ENCODE peak calls at places on chromosomes 6 and 20, in ten cellular contexts. J is fibroblast of lung; F is tibial nerve; Y is H9; K is endothelial cell of umbilical vein; L is pancreas; U is naive thymus-derived CD4-positive, alpha-beta T cell; Z is esophagus squamous epithelium; A is GM23248; W is heart right ventricle. O is an unnamed sample.

GRCh38 chr6:63140682-63141318 is 70.5 kb upstream of the FKBP1C start:
- DNase-seq in J (no peak), Y (no peak), Z (no peak), W (no peak), F (no peak), A (no peak), K (no peak), L (no peak), U (no peak), O (no peak)

GRCh38 chr6:26430787-26431186 is 9.5 kb upstream of the BTN3A3 start:
- DNase-seq in A (no peak), F (no peak), K (no peak), L (no peak), J (no peak), U (no peak), Z (no peak), Y (no peak), W (no peak), O (no peak)

GRCh38 chr6:169960891-169961611 is 209.6 kb downstream of the ERMARD start:
- DNase-seq in F (no peak), K (no peak), Y (peak; percentile 29), Z (no peak), A (peak; percentile 12), J (no peak), L (peak; percentile 42), U (no peak), W (peak; percentile 6), O (no peak)

GRCh38 chr6:26097268-26097875 is 10.1 kb downstream of the HFE start:
- DNase-seq in Y (peak; percentile 72), W (no peak), K (peak; percentile 66), A (peak; percentile 83), U (peak; percentile 60), Z (no peak), J (peak; percentile 52), L (no peak), F (peak; percentile 36), O (peak; percentile 10)

GRCh38 chr20:62936996-62937352 is 973 bp upstream of the GID8 start:
- DNase-seq in L (no peak), W (no peak), A (peak; percentile 89), K (peak; percentile 65), Z (no peak), J (peak; percentile 85), F (no peak), Y (no peak), U (no peak), O (no peak)

GRCh38 chr20:41480054-41480770 is 113.6 kb upstream of the EMILIN3 start:
- DNase-seq in K (peak; percentile 69), Z (no peak), F (no peak), Y (no peak), A (no peak), L (no peak), W (no peak), J (no peak), U (no peak), O (no peak)

GRCh38 chr6:90712165-90712564 is 125.3 kb upstream of the MAP3K7 start:
- DNase-seq in L (no peak), Z (no peak), J (peak; percentile 24), W (no peak), F (no peak), Y (no peak), A (no peak), K (no peak), U (no peak), O (no peak)

GRCh38 chr20:2692886-2693285 is 306 bp downstream of the EBF4 start:
- DNase-seq in J (no peak), K (no peak), Z (no peak), A (peak; percentile 37), F (no peak), U (no peak), W (no peak), Y (no peak), L (peak; percentile 65), O (no peak)

DNA sequence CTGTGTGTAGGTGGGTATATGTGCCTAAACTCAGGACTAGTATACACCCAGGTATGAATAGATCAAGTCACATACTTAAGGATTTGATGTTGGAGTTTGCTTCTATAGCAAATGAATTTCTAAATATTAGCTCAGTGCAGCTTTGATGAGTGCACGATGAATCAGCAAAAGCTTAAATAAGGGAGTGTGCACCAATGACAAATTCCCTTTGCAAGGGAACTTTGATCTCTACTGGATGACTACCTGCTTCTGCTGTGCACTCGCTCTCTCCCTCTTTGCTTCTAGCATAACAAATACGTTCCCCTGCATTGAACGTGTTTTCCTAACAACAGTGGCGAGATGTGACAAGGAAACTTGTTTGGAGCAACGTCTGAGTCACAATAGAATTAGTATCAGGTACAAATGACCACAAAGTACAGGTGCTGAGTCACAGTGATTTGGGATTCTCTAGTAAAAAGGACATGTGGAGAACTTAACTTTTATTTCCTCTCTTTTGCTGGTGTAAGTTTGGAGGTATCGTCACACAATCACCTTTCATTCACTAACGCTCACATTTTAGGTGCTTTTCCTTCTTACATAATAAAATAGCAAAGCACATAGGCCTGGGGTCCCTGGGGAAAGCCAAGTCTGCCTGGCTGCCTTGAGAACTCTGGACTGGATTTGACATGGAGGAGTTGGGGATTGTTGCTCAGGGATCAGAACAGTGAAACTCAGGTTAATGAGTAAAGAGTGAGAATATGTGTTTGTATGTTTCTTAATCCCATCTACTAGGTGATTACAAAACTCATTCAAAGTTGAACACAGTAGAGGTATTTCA is 49.7 kb downstream of the KLHL31 start:
- DNase-seq in L (no peak), Z (no peak), W (no peak), A (peak; percentile 87), Y (no peak), K (no peak), F (no peak), J (peak; percentile 87), U (no peak), O (no peak)
- H3K27ac ChIP-seq in L (no peak overlapping the region), Z (peak overlapping the region; percentile 94), W (no peak overlapping the region), A (no peak overlapping the region), Y (no peak overlapping the region), K (no peak overlapping the region), F (no peak overlapping the region), J (no peak overlapping the region), U (no peak overlapping the region), O (no peak overlapping the region)

GRCh38 chr20:32521780-32522524 is 63.2 kb downstream of the NOL4L start:
- DNase-seq in U (peak; percentile 75), Z (no peak), L (peak; percentile 87), F (no peak), Y (peak; percentile 90), A (peak; percentile 76), J (peak; percentile 33), W (peak; percentile 71), K (peak; percentile 53), O (peak; percentile 46)

GRCh38 chr20:32524871-32525501 is 60.1 kb downstream of the NOL4L start:
- DNase-seq in U (no peak), F (peak; percentile 40), L (peak; percentile 90), W (peak; percentile 77), J (no peak), A (no peak), K (peak; percentile 56), Y (no peak), Z (no peak), O (no peak)

GRCh38 chr20:32522525-32522774 is 62.7 kb downstream of the NOL4L start:
- DNase-seq in W (no peak), J (no peak), A (no peak), U (no peak), Z (no peak), Y (no peak), F (no peak), K (no peak), L (no peak), O (no peak)

GRCh38 chr20:32523613-32524218 is 61.4 kb downstream of the NOL4L start:
- DNase-seq in F (no peak), J (no peak), Z (no peak), U (no peak), W (no peak), Y (no peak), L (peak; percentile 44), A (no peak), K (no peak), O (no peak)

DNA sequence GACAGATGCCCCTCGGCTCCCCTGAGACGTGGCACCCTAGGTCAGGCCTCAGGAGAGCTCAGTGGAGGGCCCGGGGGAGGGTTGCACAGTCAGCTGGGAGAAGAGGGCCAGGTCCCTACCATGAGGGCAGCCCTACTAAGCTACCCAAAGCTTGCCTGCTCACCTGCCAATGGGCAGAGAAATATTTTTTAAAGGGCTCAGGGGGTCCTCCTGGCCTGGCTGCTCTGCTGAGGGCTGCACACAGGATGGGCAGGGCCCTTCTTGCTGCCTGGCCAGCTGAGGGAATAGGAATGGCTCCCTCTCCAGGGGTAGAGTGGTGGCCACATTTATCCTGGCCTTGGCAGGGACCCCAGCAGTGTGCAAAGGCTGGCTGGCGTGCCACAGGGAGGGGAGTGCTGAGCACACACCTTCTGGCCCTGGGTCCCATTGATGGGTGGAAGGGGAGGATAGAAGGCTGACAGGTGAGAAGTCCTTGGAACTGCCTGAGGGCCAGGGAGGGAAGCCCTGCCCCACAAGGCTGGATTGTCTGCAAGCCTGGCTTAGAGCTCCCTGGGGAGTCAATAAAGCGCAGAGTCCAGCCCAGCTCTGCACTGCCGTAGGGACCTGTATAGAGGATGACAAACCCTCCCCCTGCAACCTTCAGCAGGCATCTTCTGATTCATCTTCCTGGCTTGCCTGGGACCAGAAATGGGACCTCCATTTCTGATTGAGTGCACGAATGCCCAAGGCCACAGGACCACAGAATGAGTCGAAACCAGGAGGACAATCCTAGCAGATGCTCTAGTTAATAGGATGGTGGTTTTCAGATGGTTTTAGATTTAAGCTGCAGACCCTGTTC is 62.1 kb downstream of the NOL4L start:
- DNase-seq in F (no peak), J (peak; percentile 30), W (no peak), Z (no peak), A (peak; percentile 43), Y (no peak), L (peak; percentile 51), K (no peak), U (no peak), O (no peak)
- H3K27ac ChIP-seq in F (no peak overlapping the region), J (no peak overlapping the region), W (no peak overlapping the region), Z (no peak overlapping the region), A (no peak overlapping the region), Y (no peak overlapping the region), L (no peak overlapping the region), K (no peak overlapping the region), U (peak overlapping the region; percentile 60), O (no peak overlapping the region)

DNA sequence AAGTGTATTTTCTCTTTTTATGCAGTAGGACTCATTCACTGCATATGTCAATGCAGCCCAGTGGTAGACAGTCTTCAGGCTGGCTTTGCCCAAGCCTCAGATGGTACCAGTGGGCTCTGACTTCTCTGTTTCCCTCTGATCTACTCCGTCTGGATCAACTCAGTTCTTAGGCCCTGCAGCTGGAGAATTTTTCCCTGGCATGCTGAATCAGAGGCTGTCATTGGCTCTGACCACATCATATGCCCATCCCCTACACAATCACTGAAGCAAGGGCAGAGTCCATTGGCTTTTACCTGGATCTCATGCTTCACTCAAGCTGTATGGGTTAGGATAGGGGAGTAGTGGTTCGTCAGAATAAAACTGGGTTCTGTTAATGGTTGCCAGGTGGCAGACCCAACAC is 57.8 kb downstream of the KIZ start:
- DNase-seq in F (no peak), L (no peak), J (peak; percentile 13), U (no peak), K (no peak), Z (no peak), Y (no peak), A (peak; percentile 67), W (no peak), O (no peak)
- H3K27ac ChIP-seq in F (peak overlapping the region; percentile 60), L (no peak overlapping the region), J (peak overlapping the region; percentile 56), U (no peak overlapping the region), K (no peak overlapping the region), Z (no peak overlapping the region), Y (no peak overlapping the region), A (peak overlapping the region; percentile 96), W (peak overlapping the region; percentile 42), O (no peak overlapping the region)

DNA sequence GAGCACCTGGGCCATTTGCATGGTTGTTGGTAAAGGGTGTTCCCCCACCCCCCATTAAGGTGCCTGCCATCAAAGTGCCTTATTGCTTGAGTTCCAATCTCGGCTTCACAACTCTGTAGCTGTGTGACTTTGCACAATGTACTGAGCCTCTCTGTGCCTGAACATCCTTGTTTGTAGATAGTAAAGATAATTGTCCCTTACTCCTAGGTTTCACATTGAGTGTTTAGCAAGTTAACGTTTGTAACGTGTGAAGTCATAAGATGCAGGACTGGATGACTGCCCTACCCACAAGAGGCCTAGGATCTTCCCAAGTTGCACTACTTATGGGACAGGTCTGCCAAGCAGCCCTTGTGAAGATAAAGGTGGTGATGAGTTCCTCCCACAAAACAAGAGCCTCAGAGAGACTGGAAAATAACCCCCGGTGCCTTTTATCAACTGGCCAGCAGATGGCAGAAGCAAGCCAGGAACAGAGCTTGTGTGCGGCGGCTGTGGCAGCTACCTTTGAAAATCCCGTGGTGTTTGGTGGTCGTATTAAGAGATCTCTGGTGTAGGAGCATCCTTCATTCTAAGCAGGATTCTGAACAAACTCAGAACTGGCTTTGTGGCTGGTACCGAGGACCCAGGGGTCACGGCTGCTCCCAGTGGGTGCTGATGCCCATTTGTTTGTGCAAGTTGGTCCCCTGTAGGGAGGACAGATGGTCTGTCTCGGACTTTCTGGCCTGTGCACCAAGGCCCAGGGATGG is 99.1 kb downstream of the CDH26 start:
- DNase-seq in K (peak; percentile 12), J (peak; percentile 45), A (peak; percentile 79), Z (no peak), L (peak; percentile 64), Y (peak; percentile 83), W (peak; percentile 61), F (no peak), U (peak; percentile 54), O (peak; percentile 42)
- H3K27ac ChIP-seq in K (no peak overlapping the region), J (no peak overlapping the region), A (no peak overlapping the region), Z (no peak overlapping the region), L (no peak overlapping the region), Y (no peak overlapping the region), W (peak overlapping the region; percentile 5), F (no peak overlapping the region), U (no peak overlapping the region), O (peak overlapping the region; percentile 57)

O was measured in substantia nigra.